ENCODE peak calls at places on chromosome 10, in six cellular contexts. G is psoas muscle, M is IMR-90, N is tibial artery, C is mammary epithelial cell, K is epithelial cell of proximal tubule. U is an unnamed sample.

GRCh38 chr10:43235070-43235900 is 31.6 kb downstream of the RASGEF1A start:
- DNase-seq in G (peak), M (no peak), N (peak), C (no peak), K (no peak), U (no peak)

GRCh38 chr10:105037029-105037428 is 395.9 kb downstream of the SORCS3 start:
- DNase-seq in G (no peak), M (no peak), N (no peak), C (no peak), K (no peak), U (no peak)

GRCh38 chr10:75211007-75211735 is 575 bp downstream of the VDAC2 start:
- DNase-seq in G (no peak), M (peak), N (no peak), C (peak), K (no peak), U (no peak)

GRCh38 chr10:29688230-29688634 is 53.5 kb upstream of the SVIL start:
- DNase-seq in G (no peak), M (no peak), N (no peak), C (no peak), K (peak), U (no peak)

GRCh38 chr10:2992401-2993198 is 74.7 kb upstream of the PFKP start:
- DNase-seq in G (no peak), M (no peak), N (no peak), C (no peak), K (peak), U (no peak)

GRCh38 chr10:59708816-59709471 is 706 bp downstream of the SLC16A9 start:
- DNase-seq in G (peak), M (no peak), N (peak), C (peak), K (no peak), U (no peak)

GRCh38 chr10:110648743-110649651 is 4.9 kb downstream of the RBM20 start:
- DNase-seq in G (no peak), M (peak), N (no peak), C (no peak), K (no peak), U (no peak)

GRCh38 chr10:101693701-101694055 is 1.3 kb downstream of the FBXW4 start:
- DNase-seq in G (no peak), M (peak), N (no peak), C (no peak), K (no peak), U (no peak)

GRCh38 chr10:11397077-11397476 is 214.4 kb downstream of the USP6NL start:
- DNase-seq in G (no peak), M (no peak), N (no peak), C (no peak), K (no peak), U (no peak)

GRCh38 chr10:73577788-73578187 is 13.4 kb downstream of the USP54 start:
- DNase-seq in G (peak), M (peak), N (peak), C (peak), K (no peak), U (peak)

GRCh38 chr10:24415455-24416169 is 206.7 kb downstream of the KIAA1217 start:
- DNase-seq in G (peak), M (peak), N (peak), C (peak), K (no peak), U (peak)

GRCh38 chr10:124157286-124157685 is 63.9 kb upstream of the CHST15 start:
- DNase-seq in G (no peak), M (no peak), N (peak), C (no peak), K (no peak), U (no peak)

GRCh38 chr10:102648889-102649752 is 4.8 kb downstream of the TRIM8 start:
- DNase-seq in G (peak), M (no peak), N (no peak), C (no peak), K (no peak), U (no peak)

GRCh38 chr10:110158051-110159005 is 49.1 kb upstream of the MXI1 start:
- DNase-seq in G (no peak), M (no peak), N (no peak), C (no peak), K (no peak), U (no peak)

GRCh38 chr10:103492655-103493261 is 747 bp upstream of the NEURL1 start:
- DNase-seq in G (no peak), M (no peak), N (no peak), C (no peak), K (no peak), U (no peak)

GRCh38 chr10:8344756-8345155 is 290.3 kb downstream of the GATA3 start:
- DNase-seq in G (no peak), M (no peak), N (no peak), C (no peak), K (no peak), U (no peak)

GRCh38 chr10:3805791-3806381 is 20.9 kb upstream of the KLF6 start:
- DNase-seq in G (no peak), M (peak), N (no peak), C (peak), K (no peak), U (no peak)

GRCh38 chr10:43401627-43402026 is 7.4 kb downstream of the HNRNPF start:
- DNase-seq in G (no peak), M (no peak), N (no peak), C (no peak), K (no peak), U (no peak)

GRCh38 chr10:5434017-5434753 is 21.8 kb downstream of the NET1 start:
- DNase-seq in G (no peak), M (peak), N (no peak), C (peak), K (no peak), U (no peak)

GRCh38 chr10:122494833-122495232 is 33.5 kb downstream of the HTRA1 start:
- DNase-seq in G (peak), M (peak), N (peak), C (peak), K (no peak), U (peak)

DNA sequence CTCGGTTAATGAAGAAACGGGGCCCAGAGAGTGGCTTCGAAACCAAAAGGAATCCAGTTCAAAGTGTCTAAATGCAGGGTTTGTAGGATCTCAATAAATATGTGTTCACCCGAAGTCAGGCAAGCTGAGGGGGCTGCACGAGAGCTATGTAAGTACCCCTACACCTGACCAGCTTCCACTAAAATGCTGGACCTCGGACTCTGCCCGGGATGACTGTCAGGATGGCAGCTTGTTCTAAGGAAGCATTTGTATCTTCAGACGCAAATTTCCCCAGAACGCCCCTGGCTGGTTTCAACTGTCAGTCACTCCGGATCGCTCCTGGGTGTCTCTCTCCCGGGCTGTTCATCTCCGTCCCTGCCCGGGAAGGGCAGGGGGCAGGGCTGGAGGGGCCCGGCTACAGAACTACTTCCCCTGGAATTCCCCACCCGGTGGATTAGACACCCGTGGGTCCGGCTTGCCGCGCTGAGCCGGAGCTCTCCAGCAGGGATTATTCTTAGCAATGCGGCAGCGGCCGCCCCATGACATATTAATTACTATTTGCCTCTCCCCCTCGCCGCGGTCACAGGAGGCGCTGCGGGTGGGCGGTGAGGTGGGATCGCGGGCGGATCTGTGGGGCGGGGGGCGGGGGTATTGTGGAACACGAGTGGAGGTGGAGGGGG is 275.8 kb upstream of the NEBL start:
- DNase-seq in G (peak), M (no peak), N (no peak), C (no peak), K (no peak), U (no peak)
- H3K4me3 ChIP-seq in G (peak), M (no peak), N (peak), C (peak), K (peak), U (peak)

GRCh38 chr10:48607356-48608278 is 2.7 kb upstream of the ARHGAP22 start:
- DNase-seq in G (no peak), M (peak), N (no peak), C (no peak), K (no peak), U (no peak)
- H3K4me3 ChIP-seq in G (no peak), M (no peak), N (no peak), C (no peak), K (no peak), U (no peak)

DNA sequence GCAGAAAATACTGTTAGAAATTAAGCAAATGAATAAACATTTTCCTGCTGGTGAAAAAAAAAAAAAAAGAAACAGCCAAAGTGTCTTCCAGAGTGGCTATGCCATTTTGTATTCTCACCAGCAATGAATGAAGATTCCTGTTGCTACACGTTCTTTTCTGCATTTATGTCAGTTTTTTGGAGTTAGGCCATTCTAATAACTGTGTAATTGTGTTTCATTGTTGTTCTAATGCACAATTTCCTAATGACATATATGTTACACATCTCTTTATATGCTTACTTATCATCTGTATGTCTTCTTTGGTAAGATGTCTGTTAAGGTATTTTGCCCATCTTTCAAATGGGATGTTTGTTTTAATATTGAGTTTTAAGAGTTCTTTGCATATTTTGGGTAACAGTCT is 213.7 kb downstream of the ITGB1 start:
- DNase-seq in G (no peak), M (no peak), N (no peak), C (peak), K (no peak), U (no peak)
- H3K4me3 ChIP-seq in G (no peak), M (no peak), N (no peak), C (no peak), K (no peak), U (no peak)

GRCh38 chr10:650691-651615 is 38.5 kb downstream of the DIP2C start:
- DNase-seq in G (no peak), M (peak), N (peak), C (no peak), K (no peak), U (no peak)
- H3K4me3 ChIP-seq in G (peak), M (peak), N (peak), C (no peak), K (peak), U (no peak)

GRCh38 chr10:69352569-69353264 is 64.0 kb downstream of the TACR2 start:
- DNase-seq in G (no peak), M (peak), N (no peak), C (no peak), K (no peak), U (no peak)
- H3K4me3 ChIP-seq in G (no peak), M (no peak), N (no peak), C (no peak), K (no peak), U (no peak)

GRCh38 chr10:93438796-93439253 is 43.3 kb downstream of the MYOF start:
- DNase-seq in G (no peak), M (no peak), N (no peak), C (peak), K (no peak), U (no peak)
- H3K4me3 ChIP-seq in G (no peak), M (no peak), N (no peak), C (no peak), K (no peak), U (no peak)

GRCh38 chr10:121289800-121290199 is 308.4 kb downstream of the FGFR2 start:
- DNase-seq in G (no peak), M (no peak), N (no peak), C (no peak), K (no peak), U (no peak)
- H3K4me3 ChIP-seq in G (no peak), M (no peak), N (no peak), C (no peak), K (no peak), U (no peak)

DNA sequence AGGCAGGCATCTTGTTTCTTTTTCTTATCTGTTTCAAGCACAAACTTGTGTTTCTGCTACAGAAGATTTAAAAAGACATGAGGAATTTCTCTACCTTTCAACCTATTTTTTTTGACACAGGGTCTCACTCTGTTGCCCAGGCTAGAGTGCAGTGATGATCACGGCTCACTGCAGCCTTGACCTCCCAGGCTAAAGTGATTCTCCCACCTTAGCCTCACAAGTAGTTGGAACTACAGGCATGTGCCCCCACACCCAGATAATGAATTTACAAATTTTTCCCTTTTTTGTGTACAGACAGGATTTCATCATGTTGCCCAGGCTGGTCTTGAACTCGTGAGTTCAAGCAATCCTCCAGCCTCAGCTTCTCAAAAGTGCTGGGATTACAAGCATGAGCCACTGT is 25.1 kb downstream of the DNMBP start:
- DNase-seq in G (no peak), M (no peak), N (no peak), C (no peak), K (no peak), U (no peak)
- H3K4me3 ChIP-seq in G (no peak), M (no peak), N (no peak), C (peak), K (no peak), U (no peak)

GRCh38 chr10:107442035-107442505 is 277.6 kb upstream of the SORCS1 start:
- DNase-seq in G (no peak), M (peak), N (no peak), C (peak), K (peak), U (no peak)
- H3K4me3 ChIP-seq in G (no peak), M (no peak), N (no peak), C (no peak), K (no peak), U (no peak)

GRCh38 chr10:88150338-88150737 is 286.9 kb downstream of the PTEN start:
- DNase-seq in G (no peak), M (peak), N (no peak), C (peak), K (no peak), U (no peak)

GRCh38 chr10:88156341-88156740 is 292.9 kb downstream of the PTEN start:
- DNase-seq in G (no peak), M (peak), N (no peak), C (peak), K (no peak), U (no peak)

GRCh38 chr10:88149906-88150305 is 286.5 kb downstream of the PTEN start:
- DNase-seq in G (no peak), M (peak), N (no peak), C (peak), K (no peak), U (no peak)

GRCh38 chr10:88154596-88155250 is 291.3 kb downstream of the PTEN start:
- DNase-seq in G (no peak), M (peak), N (no peak), C (no peak), K (peak), U (no peak)

GRCh38 chr10:88152720-88153119 is 289.3 kb downstream of the PTEN start:
- DNase-seq in G (peak), M (peak), N (no peak), C (peak), K (peak), U (no peak)
- H3K4me3 ChIP-seq in G (no peak), M (no peak), N (no peak), C (no peak), K (no peak), U (no peak)

U was measured in tibial nerve.